ENCODE peak calls at places on chromosomes 13 and 19, in nine cellular contexts. K is coronary artery, C is bronchial epithelial cell, U is testis, Q is heart right ventricle, G is brain microvascular endothelial cell, Z is suprapubic skin, J is neural progenitor cell, B is Calu3. L is an unnamed sample.

GRCh38 chr19:42042455-42043170 is 27.4 kb downstream of the GRIK5 start:
- DNase-seq in K (no peak), C (no peak), U (no peak), Q (no peak), G (no peak), Z (no peak), J (no peak), B (no peak), L (no peak)

GRCh38 chr19:48135411-48135810 is 24.8 kb upstream of the PLA2G4C start:
- DNase-seq in K (no peak), C (no peak), U (no peak), Q (no peak), G (no peak), Z (no peak), J (no peak), B (peak), L (no peak)

GRCh38 chr19:16025108-16026101 is 50.9 kb upstream of the TPM4 start:
- DNase-seq in K (no peak), C (peak), U (peak), Q (no peak), G (peak), Z (no peak), J (peak), B (peak), L (no peak)

GRCh38 chr19:10831980-10832658 is 3.9 kb downstream of the TMED1 start:
- DNase-seq in K (no peak), C (no peak), U (no peak), Q (no peak), G (no peak), Z (no peak), J (no peak), B (no peak), L (no peak)

GRCh38 chr13:35252536-35253205 is 223.8 kb downstream of the MAB21L1 start:
- DNase-seq in K (no peak), C (peak), U (no peak), Q (no peak), G (no peak), Z (no peak), J (no peak), B (no peak), L (no peak)

GRCh38 chr19:12985049-12985776 is 10.1 kb upstream of the NFIX start:
- DNase-seq in K (no peak), C (no peak), U (peak), Q (peak), G (peak), Z (peak), J (peak), B (peak), L (peak)

GRCh38 chr19:29576043-29576442 is 30.0 kb upstream of the POP4 start:
- DNase-seq in K (no peak), C (no peak), U (no peak), Q (no peak), G (no peak), Z (peak), J (no peak), B (no peak), L (no peak)

GRCh38 chr19:50475101-50475568 is 1.2 kb upstream of the EMC10 start:
- DNase-seq in K (no peak), C (no peak), U (no peak), Q (no peak), G (no peak), Z (no peak), J (no peak), B (no peak), L (no peak)

GRCh38 chr19:604355-604754 is 14.7 kb downstream of the HCN2 start:
- DNase-seq in K (no peak), C (no peak), U (peak), Q (no peak), G (no peak), Z (no peak), J (no peak), B (no peak), L (no peak)

GRCh38 chr19:33685541-33685940 is 63.8 kb downstream of the CHST8 start:
- DNase-seq in K (no peak), C (no peak), U (no peak), Q (no peak), G (no peak), Z (peak), J (no peak), B (no peak), L (no peak)

GRCh38 chr13:36913463-36913862 is 6.6 kb downstream of the SMAD9 start:
- DNase-seq in K (no peak), C (no peak), U (no peak), Q (no peak), G (no peak), Z (no peak), J (no peak), B (no peak), L (no peak)

GRCh38 chr19:2426661-2427322 is 594 bp downstream of the TIMM13 start:
- DNase-seq in K (no peak), C (no peak), U (peak), Q (no peak), G (peak), Z (no peak), J (peak), B (peak), L (peak)

GRCh38 chr13:81089758-81090157 is 748.8 kb upstream of the SPRY2 start:
- DNase-seq in K (no peak), C (no peak), U (no peak), Q (no peak), G (no peak), Z (no peak), J (no peak), B (no peak), L (no peak)

GRCh38 chr13:31424130-31424729 is 224.5 kb downstream of the B3GLCT start:
- DNase-seq in K (no peak), C (peak), U (peak), Q (peak), G (peak), Z (peak), J (peak), B (peak), L (peak)
- TF ChIP-seq CTCF in K (peak), C (peak), U (peak), Q (peak), G (peak), Z (peak), J (peak), B (peak), L (no peak)

DNA sequence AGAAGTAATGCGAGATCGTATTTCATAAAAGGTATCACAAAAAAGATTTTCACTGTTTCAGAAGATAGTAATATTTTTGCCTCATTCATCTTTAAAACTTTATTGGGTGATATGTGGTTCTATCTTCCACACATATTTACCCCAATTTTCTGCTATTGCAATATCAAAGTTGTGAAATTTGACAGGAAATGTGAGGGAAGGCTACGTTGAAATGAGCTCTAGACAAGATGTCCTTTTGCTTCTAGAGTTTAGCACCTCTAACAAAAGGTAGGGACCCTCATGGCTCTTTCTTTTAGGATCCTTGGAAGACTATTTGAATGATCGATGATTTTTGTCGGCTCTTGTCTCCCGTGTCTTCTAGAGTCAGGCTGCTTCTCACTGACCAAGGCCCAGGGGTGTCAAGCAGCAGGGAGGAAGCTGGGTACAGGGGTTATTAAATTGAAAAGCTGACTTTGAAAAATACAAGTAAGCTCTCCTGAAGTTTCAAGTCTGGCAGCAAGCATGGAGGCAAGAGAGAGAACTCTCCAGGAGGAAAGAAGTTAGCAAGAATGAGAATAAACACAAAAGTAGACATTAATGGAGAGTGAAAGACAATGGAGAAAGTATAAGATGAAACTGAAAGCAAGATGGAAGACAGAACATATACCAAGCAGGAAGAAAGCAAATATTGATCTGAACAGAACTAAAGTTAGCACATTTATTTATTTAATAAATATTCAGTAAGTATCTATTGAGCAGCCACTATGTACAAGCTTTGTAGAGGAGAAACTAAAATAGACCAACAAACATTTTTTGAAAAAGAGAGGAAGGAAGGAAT is 73.4 kb downstream of the RUBCNL start:
- DNase-seq in K (no peak), C (no peak), U (no peak), Q (no peak), G (no peak), Z (no peak), J (no peak), B (no peak), L (no peak)
- TF ChIP-seq CTCF in K (no peak), C (no peak), U (no peak), Q (no peak), G (no peak), Z (no peak), J (no peak), B (no peak), L (no peak)

GRCh38 chr19:14979498-14980255 is at the start of gene SLC1A6:
- DNase-seq in K (no peak), C (no peak), U (peak), Q (no peak), G (no peak), Z (no peak), J (peak), B (no peak), L (peak)
- TF ChIP-seq CTCF in K (no peak), C (no peak), U (no peak), Q (no peak), G (no peak), Z (no peak), J (no peak), B (no peak), L (no peak)

GRCh38 chr13:113968463-113969310 is 5.2 kb downstream of the C13orf46 start:
- DNase-seq in K (no peak), C (no peak), U (no peak), Q (no peak), G (no peak), Z (no peak), J (no peak), B (no peak), L (no peak)
- TF ChIP-seq CTCF in K (no peak), C (no peak), U (no peak), Q (no peak), G (peak), Z (no peak), J (no peak), B (no peak), L (no peak)

DNA sequence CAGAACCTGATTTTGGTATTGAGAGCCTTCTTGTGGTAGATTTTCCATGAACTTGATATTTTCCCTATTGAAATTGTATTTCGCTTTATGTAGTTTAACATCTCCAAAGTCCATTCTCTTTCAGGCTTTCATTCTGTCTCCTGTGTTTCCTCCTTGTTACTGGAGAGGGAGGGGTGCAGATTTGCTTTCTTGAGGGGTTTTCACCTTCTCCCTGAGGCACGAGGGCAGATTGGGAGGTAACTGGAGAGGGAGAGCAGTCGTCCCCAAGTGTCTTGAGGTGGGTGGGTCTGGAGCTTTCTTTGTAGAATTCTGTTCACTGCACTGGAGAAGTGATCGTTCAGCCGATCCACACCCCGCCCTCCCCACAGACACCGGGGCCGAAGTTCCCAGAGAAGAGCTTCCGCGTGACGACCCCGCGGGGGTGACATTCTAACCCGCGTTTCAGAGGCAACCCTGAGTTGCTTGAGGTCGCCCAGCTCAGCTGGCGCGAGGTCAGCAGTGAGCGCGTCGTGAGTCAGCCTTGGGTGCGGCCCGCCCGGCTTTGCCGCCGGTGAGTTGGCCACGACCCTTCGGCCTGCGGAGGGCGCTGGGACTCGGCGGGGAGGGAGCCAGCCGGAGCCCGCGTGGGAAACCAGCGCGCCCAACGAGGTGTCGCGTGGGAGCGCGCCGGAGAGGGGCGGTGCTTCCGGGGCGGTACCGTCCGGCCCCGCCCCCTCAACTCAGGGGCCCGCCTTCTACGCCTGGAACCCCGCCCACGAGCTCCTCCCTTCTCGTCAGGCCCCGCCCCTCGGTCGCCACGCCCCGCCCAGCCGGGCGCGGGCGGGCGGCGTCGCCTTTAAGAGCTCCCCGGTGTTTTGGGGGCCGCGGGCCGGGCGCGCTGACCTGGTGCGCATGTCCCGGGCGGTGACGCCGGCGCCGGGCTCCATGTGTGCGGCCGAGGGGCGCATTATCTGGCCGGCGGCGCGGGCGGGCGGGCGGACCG is at the start of gene GATAD2A:
- DNase-seq in K (peak), C (peak), U (peak), Q (peak), G (peak), Z (peak), J (peak), B (peak), L (peak)
- TF ChIP-seq CTCF in K (no peak), C (peak), U (peak), Q (peak), G (peak), Z (peak), J (peak), B (no peak), L (no peak)